ENCODE peak calls at places on chromosomes 2 and 18, in four cellular contexts. Q is epithelial cell of esophagus, P is PC-3, G is astrocyte of the spinal cord. O is an unnamed sample.

GRCh38 chr2:169738566-169739229 is 5.1 kb downstream of the KLHL23 start:
- DNase-seq in G (no peak), Q (no peak), P (no peak), O (no peak)

GRCh38 chr2:20225294-20226151 is 593 bp upstream of the SDC1 start:
- DNase-seq in G (peak), P (peak), Q (peak), O (peak)

GRCh38 chr2:188569441-188569840 is 277.8 kb downstream of the GULP1 start:
- DNase-seq in Q (no peak), G (no peak), P (no peak), O (no peak)

GRCh38 chr2:201969938-201970785 is 63.5 kb upstream of the FZD7 start:
- DNase-seq in P (no peak), G (peak), Q (no peak), O (peak)

GRCh38 chr18:28013064-28013463 is 163.9 kb downstream of the CDH2 start:
- DNase-seq in G (no peak), P (peak), Q (peak), O (peak)

GRCh38 chr2:241035142-241035817 is 36.9 kb downstream of the SNED1 start:
- DNase-seq in G (no peak), P (no peak), Q (no peak), O (no peak)

GRCh38 chr18:25289040-25289631 is 62.8 kb downstream of the ZNF521 start:
- DNase-seq in P (peak), Q (peak), G (peak), O (peak)

GRCh38 chr2:219155054-219155644 is 5.5 kb downstream of the NHEJ1 start:
- DNase-seq in G (peak), Q (peak), P (peak), O (peak)

GRCh38 chr2:66574701-66575624 is 140.0 kb downstream of the MEIS1 start:
- DNase-seq in G (peak), P (peak), Q (peak), O (peak)

GRCh38 chr2:142980246-142981068 is 103.0 kb downstream of the KYNU start:
- DNase-seq in P (peak), Q (peak), G (peak), O (peak)

GRCh38 chr2:150732064-150732463 is 244.6 kb upstream of the RND3 start:
- DNase-seq in P (peak), Q (peak), G (peak), O (peak)

GRCh38 chr2:103734911-103735310 is 973.1 kb downstream of the TMEM182 start:
- DNase-seq in G (no peak), Q (no peak), P (no peak), O (no peak)

GRCh38 chr2:86790134-86790827 is 432 bp downstream of the CD8A start:
- DNase-seq in Q (no peak), P (no peak), G (no peak), O (no peak)

GRCh38 chr2:63581266-63581961 is 6.9 kb downstream of the WDPCP start:
- DNase-seq in P (peak), Q (peak), G (peak), O (peak)

GRCh38 chr2:96500385-96501066 is 4.6 kb downstream of the NEURL3 start:
- DNase-seq in P (no peak), Q (no peak), G (no peak), O (no peak)

GRCh38 chr2:53515435-53516332 is 251.9 kb upstream of the CHAC2 start:
- DNase-seq in P (peak), Q (peak), G (no peak), O (peak)

GRCh38 chr2:37321029-37321682 is 3.5 kb downstream of the PRKD3 start:
- DNase-seq in G (no peak), P (no peak), Q (no peak), O (no peak)

GRCh38 chr2:37317746-37318145 is 6.9 kb downstream of the PRKD3 start:
- DNase-seq in Q (no peak), P (no peak), G (no peak), O (no peak)

GRCh38 chr2:37319754-37320609 is 4.7 kb downstream of the PRKD3 start:
- DNase-seq in G (no peak), P (no peak), Q (no peak), O (no peak)

GRCh38 chr2:37316181-37316580 is 8.5 kb downstream of the PRKD3 start:
- DNase-seq in G (no peak), Q (no peak), P (no peak), O (no peak)

GRCh38 chr2:37318401-37318800 is 6.2 kb downstream of the PRKD3 start:
- DNase-seq in Q (no peak), G (peak), P (no peak), O (peak)
- H3K4me3 ChIP-seq in Q (no peak), G (no peak), P (no peak), O (no peak)

DNA sequence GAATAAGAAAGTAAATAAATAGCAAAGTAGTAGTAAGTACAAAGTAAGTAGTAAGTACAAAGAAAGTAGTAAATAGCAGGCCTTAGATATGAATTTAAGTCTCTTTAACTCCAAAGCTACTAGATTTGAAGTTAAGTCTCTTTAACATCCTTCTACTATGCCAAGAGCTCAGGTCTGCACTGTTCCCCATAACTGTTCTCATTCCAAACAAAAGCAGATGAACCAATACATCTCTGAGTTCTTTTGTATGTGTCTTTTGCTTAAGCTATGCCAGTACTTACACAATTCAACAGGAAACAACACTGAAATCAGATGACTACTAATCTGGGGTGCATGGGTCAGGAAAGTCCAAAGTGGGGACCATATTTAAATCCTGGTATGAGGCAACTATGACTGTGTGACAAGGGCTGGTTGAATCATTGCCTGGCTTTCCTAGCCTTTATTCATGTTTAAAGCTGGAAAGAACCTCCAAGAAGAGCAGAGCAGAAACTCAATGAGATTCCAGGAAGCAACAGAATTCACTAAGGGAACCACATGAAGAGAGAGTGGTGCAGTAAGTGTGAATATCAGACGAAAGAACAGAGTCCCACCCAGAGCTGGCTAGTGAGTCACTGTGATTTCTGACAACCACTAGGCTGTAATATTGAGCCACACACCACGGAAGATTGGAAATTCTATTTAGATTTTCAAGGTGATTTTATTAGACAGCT is 51.0 kb upstream of the CYP26B1 start:
- DNase-seq in G (peak), Q (peak), P (peak), O (peak)
- TF ChIP-seq CTCF in G (peak), Q (peak), P (peak), O (peak)

DNA sequence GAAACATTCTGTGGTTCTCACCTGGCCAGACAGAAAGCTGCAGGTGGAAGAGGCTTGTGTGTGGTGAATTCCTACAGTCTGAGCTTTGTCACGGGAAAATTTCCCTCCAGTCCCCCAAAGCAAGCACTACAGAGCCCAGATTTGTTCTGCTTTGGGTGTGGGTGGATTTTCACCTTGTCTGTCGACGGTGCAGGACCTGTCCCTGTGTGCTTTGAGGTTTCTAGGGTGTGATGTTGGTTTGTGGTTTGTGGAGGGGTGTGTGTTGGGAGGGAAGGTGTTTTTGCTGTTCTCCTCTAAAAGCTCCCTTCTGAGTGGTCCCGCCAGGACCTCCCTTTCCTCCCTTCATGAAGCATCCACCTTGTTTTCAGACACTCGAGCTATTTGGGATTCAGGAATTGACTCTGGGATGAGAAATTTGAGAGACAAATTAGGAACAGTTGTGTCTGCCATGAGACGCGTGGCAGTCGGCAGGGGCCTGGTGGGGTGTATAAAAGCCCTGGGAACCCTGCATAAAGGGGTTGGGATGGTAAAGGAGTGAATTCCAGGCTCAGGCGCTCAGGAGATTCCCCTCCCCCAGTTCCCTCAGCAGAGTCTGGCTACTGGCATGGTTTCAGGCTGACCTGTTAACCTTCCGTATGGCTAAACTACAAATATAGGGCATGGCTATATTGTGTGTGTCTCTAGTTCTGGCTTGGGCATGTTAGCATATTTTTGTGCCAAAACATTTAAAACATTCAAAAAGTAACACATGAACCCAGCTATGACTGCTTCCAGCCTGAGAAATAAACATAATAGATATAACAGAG is 65.5 kb downstream of the DGKD start:
- DNase-seq in Q (no peak), G (no peak), P (no peak), O (no peak)
- H3K4me3 ChIP-seq in Q (no peak), G (no peak), P (peak), O (no peak)

GRCh38 chr2:195575879-195576391 is 81.1 kb upstream of the SLC39A10 start:
- DNase-seq in P (peak), Q (peak), G (peak), O (peak)
- TF ChIP-seq CTCF in P (peak), Q (no peak), G (no peak), O (no peak)

GRCh38 chr2:25777077-25777476 is 101.2 kb downstream of the ASXL2 start:
- DNase-seq in P (no peak), Q (no peak), G (no peak), O (no peak)

DNA sequence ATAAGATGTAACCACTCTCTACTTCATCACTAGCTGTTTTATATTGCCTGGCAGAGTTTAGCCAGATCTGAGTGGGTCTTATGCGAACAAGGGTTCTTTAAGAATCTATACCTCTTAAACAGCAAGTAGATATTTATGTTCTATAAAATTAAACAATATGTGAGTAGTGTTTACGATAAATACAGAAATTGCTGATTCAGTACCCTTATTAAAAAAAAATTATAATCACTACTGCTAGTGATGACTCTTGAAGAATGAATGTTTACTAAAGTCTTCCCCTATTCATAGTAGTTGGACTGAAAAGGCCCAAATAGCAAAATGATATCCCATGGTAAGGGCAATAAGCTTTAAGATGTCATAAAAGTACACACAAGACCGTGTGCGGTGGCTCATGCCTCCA is 98.7 kb upstream of the DTNB start:
- DNase-seq in P (no peak), G (no peak), Q (no peak), O (no peak)
- H3K4me3 ChIP-seq in P (no peak), G (no peak), Q (no peak), O (no peak)

GRCh38 chr2:216013080-216013909 is at the start of gene MREG:
- DNase-seq in G (peak), Q (peak), P (peak), O (peak)

GRCh38 chr2:216014006-216014405 is 655 bp upstream of the MREG start:
- DNase-seq in Q (peak), G (no peak), P (no peak), O (no peak)

GRCh38 chr2:216011320-216011849 is 2.0 kb downstream of the MREG start:
- DNase-seq in G (no peak), Q (peak), P (no peak), O (no peak)

GRCh38 chr2:216012830-216013079 is 596 bp downstream of the MREG start:
- DNase-seq in P (no peak), G (no peak), Q (no peak), O (no peak)

GRCh38 chr2:216012133-216012829 is 1.1 kb downstream of the MREG start:
- DNase-seq in P (peak), Q (peak), G (no peak), O (no peak)
- TF ChIP-seq CTCF in P (peak), Q (peak), G (peak), O (peak)

GRCh38 chr2:72916743-72917137 is 579 bp upstream of the EMX1 start:
- DNase-seq in P (no peak), Q (no peak), G (no peak), O (no peak)
- H3K4me3 ChIP-seq in P (peak), Q (peak), G (no peak), O (no peak)

O was measured in cardiac fibroblast.